ENCODE peak calls at places on chromosomes 3 and 15, in four cellular contexts. One of them, this sample, is unnamed.

GRCh38 chr3:101119535-101119934 is 126.3 kb upstream of the ABI3BP start:
- DNase-seq in HCT116: no peak
- DNase-seq in vagina: no peak
- DNase-seq in IMR-90: peak; percentile 92
- DNase-seq in this sample: no peak

GRCh38 chr3:44885618-44886017 is 11.2 kb downstream of the TGM4 start:
- DNase-seq in vagina: no peak
- DNase-seq in IMR-90: peak; percentile 96
- DNase-seq in HCT116: peak; percentile 74
- DNase-seq in this sample: no peak

GRCh38 chr15:69277316-69277715 is 21.4 kb upstream of the PAQR5 start:
- DNase-seq in IMR-90: no peak
- DNase-seq in vagina: no peak
- DNase-seq in HCT116: no peak
- DNase-seq in this sample: no peak

GRCh38 chr15:89799925-89800500 is 14.6 kb downstream of the ANPEP start:
- DNase-seq in HCT116: no peak
- DNase-seq in vagina: no peak
- DNase-seq in IMR-90: no peak
- DNase-seq in this sample: no peak

GRCh38 chr3:28110884-28111283 is 130.5 kb upstream of the CMC1 start:
- DNase-seq in IMR-90: no peak
- DNase-seq in HCT116: no peak
- DNase-seq in vagina: no peak
- DNase-seq in this sample: no peak

GRCh38 chr3:55549172-55549571 is 62.1 kb upstream of the WNT5A start:
- DNase-seq in vagina: no peak
- DNase-seq in HCT116: no peak
- DNase-seq in IMR-90: peak; percentile 44
- DNase-seq in this sample: no peak

GRCh38 chr15:69480932-69481331 is 28.3 kb downstream of the RPLP1 start:
- DNase-seq in vagina: no peak
- DNase-seq in IMR-90: no peak
- DNase-seq in HCT116: no peak
- DNase-seq in this sample: no peak

GRCh38 chr3:15055019-15055557 is 10.0 kb downstream of the MRPS25 start:
- DNase-seq in vagina: no peak
- DNase-seq in IMR-90: peak; percentile 59
- DNase-seq in HCT116: no peak
- DNase-seq in this sample: peak; percentile 73

GRCh38 chr15:77495806-77496589 is 75.3 kb downstream of the HMG20A start:
- DNase-seq in IMR-90: peak; percentile 43
- DNase-seq in vagina: no peak
- DNase-seq in HCT116: no peak
- DNase-seq in this sample: no peak

GRCh38 chr3:64490180-64490579 is 197.6 kb downstream of the ADAMTS9 start:
- DNase-seq in IMR-90: no peak
- DNase-seq in vagina: no peak
- DNase-seq in HCT116: no peak
- DNase-seq in this sample: no peak

GRCh38 chr3:20054549-20054987 is 14.3 kb downstream of the KAT2B start:
- DNase-seq in HCT116: peak; percentile 95
- DNase-seq in IMR-90: peak; percentile 78
- DNase-seq in vagina: no peak
- DNase-seq in this sample: peak; percentile 52

GRCh38 chr3:147421184-147421912 is 12.2 kb downstream of the ZIC1 start:
- DNase-seq in HCT116: no peak
- DNase-seq in IMR-90: no peak
- DNase-seq in vagina: no peak
- DNase-seq in this sample: no peak

GRCh38 chr15:86711476-86711875 is 631.8 kb downstream of the AGBL1 start:
- DNase-seq in IMR-90: no peak
- DNase-seq in HCT116: no peak
- DNase-seq in vagina: no peak
- DNase-seq in this sample: no peak

GRCh38 chr3:37096972-37097371 is 77.4 kb downstream of the LRRFIP2 start:
- DNase-seq in HCT116: no peak
- DNase-seq in IMR-90: no peak
- DNase-seq in vagina: no peak
- DNase-seq in this sample: no peak

GRCh38 chr3:3170998-3171397 is 8.5 kb downstream of the CRBN start:
- DNase-seq in HCT116: peak; percentile 33
- DNase-seq in IMR-90: peak; percentile 42
- DNase-seq in vagina: no peak
- DNase-seq in this sample: peak; percentile 46

GRCh38 chr15:66679657-66680108 is 22.4 kb upstream of the SMAD6 start:
- DNase-seq in HCT116: no peak
- DNase-seq in vagina: no peak
- DNase-seq in IMR-90: peak; percentile 20
- DNase-seq in this sample: no peak

GRCh38 chr3:130242850-130243569 is 102.5 kb upstream of the COL6A5 start:
- DNase-seq in vagina: no peak
- DNase-seq in HCT116: no peak
- DNase-seq in IMR-90: peak; percentile 10
- DNase-seq in this sample: no peak

GRCh38 chr3:188594137-188594536 is 440.2 kb downstream of the LPP start:
- DNase-seq in HCT116: no peak
- DNase-seq in IMR-90: peak; percentile 95
- DNase-seq in vagina: no peak
- DNase-seq in this sample: no peak

GRCh38 chr15:53295574-53295973 is 463.9 kb downstream of the WDR72 start:
- DNase-seq in IMR-90: no peak
- DNase-seq in HCT116: no peak
- DNase-seq in vagina: no peak
- DNase-seq in this sample: no peak

GRCh38 chr3:54575561-54575960 is 352.3 kb downstream of the LRTM1 start:
- DNase-seq in HCT116: no peak
- DNase-seq in vagina: no peak
- DNase-seq in IMR-90: no peak
- DNase-seq in this sample: no peak

GRCh38 chr3:158731938-158732855 is at the start of gene RARRES1:
- DNase-seq in vagina: peak; percentile 89
- DNase-seq in HCT116: no peak
- DNase-seq in IMR-90: peak; percentile 62
- DNase-seq in this sample: no peak

GRCh38 chr15:42092666-42093445 is 1.5 kb downstream of the PLA2G4D start:
- DNase-seq in IMR-90: no peak
- DNase-seq in HCT116: no peak
- DNase-seq in vagina: no peak
- DNase-seq in this sample: no peak

GRCh38 chr3:89179355-89179997 is 72.1 kb downstream of the EPHA3 start:
- DNase-seq in HCT116: no peak
- DNase-seq in IMR-90: no peak
- DNase-seq in vagina: no peak
- DNase-seq in this sample: no peak

GRCh38 chr3:39870706-39871105 is 61.3 kb downstream of the MYRIP start:
- DNase-seq in IMR-90: no peak
- DNase-seq in vagina: no peak
- DNase-seq in HCT116: no peak
- DNase-seq in this sample: no peak

GRCh38 chr3:134038071-134038491 is 8.4 kb upstream of the SLCO2A1 start:
- DNase-seq in HCT116: no peak
- DNase-seq in IMR-90: no peak
- DNase-seq in vagina: peak; percentile 67
- DNase-seq in this sample: no peak

GRCh38 chr15:63501256-63502089 is 2.9 kb upstream of the USP3 start:
- DNase-seq in HCT116: no peak
- DNase-seq in vagina: peak; percentile 92
- DNase-seq in IMR-90: peak; percentile 97
- DNase-seq in this sample: no peak

GRCh38 chr15:43440721-43441281 is 52.2 kb downstream of the TP53BP1 start:
- DNase-seq in HCT116: peak; percentile 62
- DNase-seq in vagina: peak; percentile 89
- DNase-seq in IMR-90: peak; percentile 99
- DNase-seq in this sample: peak; percentile 19

GRCh38 chr3:48285132-48285531 is 44.2 kb downstream of the ZNF589 start:
- DNase-seq in IMR-90: peak; percentile 11
- DNase-seq in vagina: no peak
- DNase-seq in HCT116: no peak
- DNase-seq in this sample: no peak

GRCh38 chr3:14485981-14486380 is 54.2 kb downstream of the GRIP2 start:
- DNase-seq in IMR-90: no peak
- DNase-seq in HCT116: no peak
- DNase-seq in vagina: no peak
- DNase-seq in this sample: no peak

GRCh38 chr15:50416920-50417319 is 7.3 kb upstream of the USP8 start:
- DNase-seq in IMR-90: no peak
- DNase-seq in vagina: no peak
- DNase-seq in HCT116: no peak
- DNase-seq in this sample: no peak

GRCh38 chr3:4835616-4836043 is 143.6 kb upstream of the BHLHE40 start:
- DNase-seq in HCT116: no peak
- DNase-seq in IMR-90: no peak
- DNase-seq in vagina: no peak
- DNase-seq in this sample: peak; percentile 32

GRCh38 chr3:116517308-116517707 is 72.0 kb upstream of the LSAMP start:
- DNase-seq in IMR-90: peak; percentile 4
- DNase-seq in vagina: no peak
- DNase-seq in HCT116: no peak
- DNase-seq in this sample: no peak

GRCh38 chr3:51676102-51676640 is 5.1 kb downstream of the TEX264 start:
- DNase-seq in IMR-90: no peak
- DNase-seq in HCT116: no peak
- DNase-seq in vagina: no peak
- DNase-seq in this sample: no peak

GRCh38 chr3:124768812-124769211 is 38.6 kb downstream of the UMPS start:
- DNase-seq in IMR-90: no peak
- DNase-seq in vagina: no peak
- DNase-seq in HCT116: no peak
- DNase-seq in this sample: no peak

GRCh38 chr3:143495527-143495926 is 352.7 kb downstream of the SLC9A9 start:
- DNase-seq in IMR-90: no peak
- DNase-seq in vagina: no peak
- DNase-seq in HCT116: no peak
- DNase-seq in this sample: no peak

GRCh38 chr3:12343091-12343494 is 54.2 kb downstream of the PPARG start:
- DNase-seq in IMR-90: peak; percentile 19
- DNase-seq in HCT116: no peak
- DNase-seq in vagina: no peak
- DNase-seq in this sample: no peak

DNA sequence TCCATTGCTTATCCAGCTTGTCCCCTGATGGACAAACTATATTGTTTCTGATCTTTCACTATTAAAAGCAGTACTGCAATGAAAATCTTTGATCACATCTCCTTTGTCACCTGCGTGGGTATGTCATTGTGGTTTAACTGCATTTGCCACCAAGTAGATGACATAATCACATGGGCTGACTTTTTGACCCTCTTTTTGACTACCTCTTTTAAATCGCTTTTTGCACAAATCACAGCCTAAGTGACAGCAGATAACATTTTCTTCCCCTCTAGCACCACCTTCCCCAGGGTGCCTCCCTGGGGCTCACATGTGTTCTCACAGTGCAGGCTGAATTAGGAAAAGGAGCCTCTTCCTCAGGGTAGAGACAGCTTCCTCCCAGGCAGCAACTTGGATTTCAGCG is 1.1 kb upstream of the RBP1 start:
- DNase-seq in vagina: no peak
- DNase-seq in HCT116: no peak
- DNase-seq in IMR-90: no peak
- DNase-seq in this sample: no peak
- H3K4me3 ChIP-seq in vagina: no peak overlapping the region
- H3K4me3 ChIP-seq in HCT116: peak overlapping the region; percentile 73
- H3K4me3 ChIP-seq in IMR-90: no peak overlapping the region
- H3K4me3 ChIP-seq in this sample: no peak overlapping the region

GRCh38 chr3:46942481-46943236 is 33.9 kb downstream of the CCDC12 start:
- DNase-seq in IMR-90: no peak
- DNase-seq in vagina: no peak
- DNase-seq in HCT116: no peak
- DNase-seq in this sample: no peak
- H3K27ac ChIP-seq in IMR-90: no peak overlapping the region
- H3K27ac ChIP-seq in vagina: peak overlapping the region; percentile 29
- H3K27ac ChIP-seq in HCT116: no peak overlapping the region
- H3K27ac ChIP-seq in this sample: no peak overlapping the region

GRCh38 chr3:65508743-65509422 is 529.8 kb downstream of the MAGI1 start:
- DNase-seq in vagina: no peak
- DNase-seq in HCT116: no peak
- DNase-seq in IMR-90: no peak
- DNase-seq in this sample: no peak
- H3K4me3 ChIP-seq in vagina: no peak overlapping the region
- H3K4me3 ChIP-seq in HCT116: peak overlapping the region; percentile 40
- H3K4me3 ChIP-seq in IMR-90: no peak overlapping the region
- H3K4me3 ChIP-seq in this sample: no peak overlapping the region

DNA sequence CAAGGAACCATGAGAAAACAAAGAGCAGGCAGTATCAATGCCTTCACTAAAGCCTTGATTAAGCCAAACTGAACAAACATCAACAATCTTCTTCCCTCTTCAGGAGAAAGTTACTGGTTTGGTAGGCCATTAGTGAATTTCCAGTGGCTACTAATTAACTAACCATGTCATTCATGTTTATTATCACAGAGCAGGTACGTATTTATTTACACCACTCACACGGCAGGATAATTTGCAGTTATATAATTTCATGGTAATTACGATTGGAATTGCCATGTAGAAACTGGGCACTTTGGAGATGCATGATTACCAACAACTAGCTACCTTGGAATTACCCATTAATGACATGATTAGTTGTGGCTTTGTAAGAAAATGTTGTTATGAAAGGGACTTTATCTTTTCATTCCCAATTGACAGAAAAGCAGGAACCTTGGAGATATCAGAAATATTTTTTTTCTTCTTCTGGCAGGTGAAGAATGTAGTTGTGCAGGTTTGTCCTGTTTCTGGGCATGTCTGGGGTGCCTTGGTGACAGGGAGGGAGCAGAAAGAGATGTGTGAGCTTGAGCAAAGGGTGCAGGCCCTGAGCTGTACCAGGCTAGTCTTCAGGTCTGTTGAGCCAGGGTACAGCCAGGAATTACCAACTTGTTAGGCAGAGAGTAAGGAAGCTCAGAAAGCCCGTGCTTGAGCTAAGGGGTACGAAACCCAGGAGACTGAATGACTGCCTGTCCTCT is 310.7 kb downstream of the RORA start:
- DNase-seq in HCT116: no peak
- DNase-seq in vagina: no peak
- DNase-seq in IMR-90: no peak
- DNase-seq in this sample: no peak
- H3K27ac ChIP-seq in HCT116: no peak overlapping the region
- H3K27ac ChIP-seq in vagina: peak overlapping the region; percentile 77
- H3K27ac ChIP-seq in IMR-90: no peak overlapping the region
- H3K27ac ChIP-seq in this sample: no peak overlapping the region

This sample was measured in CD4-positive, alpha-beta memory T cell.